ENCODE peak calls at places on chromosomes 11 and 22, in four cellular contexts. H is PC-3, J is neuronal stem cell, T is GM23338. U is an unnamed sample.

GRCh38 chr11:60563553-60564235 is 48.5 kb downstream of the MS4A13 start:
- DNase-seq in T (peak; percentile 46), J (no peak), H (no peak), U (no peak)

GRCh38 chr11:102850973-102851745 is 7.8 kb upstream of the MMP3 start:
- DNase-seq in T (no peak), H (peak; percentile 94), J (no peak), U (peak; percentile 55)

GRCh38 chr22:44091021-44091721 is 67.1 kb downstream of the PARVB start:
- DNase-seq in T (peak; percentile 54), J (no peak), H (peak; percentile 26), U (no peak)

GRCh38 chr11:30016588-30017363 is at the start of gene KCNA4:
- DNase-seq in T (peak; percentile 84), H (no peak), J (peak; percentile 66), U (no peak)

GRCh38 chr11:125902315-125902926 is 585 bp downstream of the PUS3 start:
- DNase-seq in T (no peak), H (peak; percentile 19), J (no peak), U (no peak)

GRCh38 chr11:100863080-100863581 is 176.0 kb downstream of the ARHGAP42 start:
- DNase-seq in T (peak; percentile 21), H (peak; percentile 43), J (peak; percentile 8), U (peak; percentile 53)

GRCh38 chr11:8768625-8769333 is 86.2 kb downstream of the RPL27A start:
- DNase-seq in T (no peak), H (peak; percentile 79), J (no peak), U (peak; percentile 15)

GRCh38 chr22:41481131-41481830 is 12.4 kb downstream of the ACO2 start:
- DNase-seq in H (peak; percentile 46), J (no peak), T (no peak), U (no peak)

GRCh38 chr22:39350803-39351688 is 1.3 kb downstream of the SYNGR1 start:
- DNase-seq in T (no peak), H (no peak), J (no peak), U (no peak)

GRCh38 chr11:73325036-73325981 is 17.2 kb downstream of the ARHGEF17 start:
- DNase-seq in J (no peak), H (no peak), T (no peak), U (no peak)

GRCh38 chr22:50696251-50696798 is 23.7 kb downstream of the SHANK3 start:
- DNase-seq in J (no peak), H (no peak), T (no peak), U (no peak)

GRCh38 chr11:72969894-72970335 is 155.7 kb downstream of the ATG16L2 start:
- DNase-seq in H (peak; percentile 70), J (no peak), T (no peak), U (no peak)

GRCh38 chr11:118939948-118940598 is 14.3 kb upstream of the BCL9L start:
- DNase-seq in T (peak; percentile 80), J (no peak), H (no peak), U (peak; percentile 19)

GRCh38 chr22:21760640-21761039 is 25.0 kb upstream of the YPEL1 start:
- DNase-seq in J (no peak), H (peak; percentile 8), T (no peak), U (no peak)

GRCh38 chr11:30244255-30244654 is 13.4 kb downstream of the FSHB start:
- DNase-seq in J (no peak), T (no peak), H (peak; percentile 37), U (no peak)

GRCh38 chr11:96002339-96002738 is 78.4 kb upstream of the MTMR2 start:
- DNase-seq in J (no peak), H (no peak), T (no peak), U (no peak)

GRCh38 chr11:22558638-22559037 is 67.0 kb downstream of the FANCF start:
- DNase-seq in J (no peak), T (no peak), H (no peak), U (no peak)

GRCh38 chr11:122862091-122862490 is 20.5 kb upstream of the JHY start:
- DNase-seq in H (no peak), T (no peak), J (no peak), U (no peak)

GRCh38 chr11:124877631-124878496 is 12.6 kb downstream of the ROBO3 start:
- DNase-seq in H (no peak), T (no peak), J (no peak), U (no peak)

DNA sequence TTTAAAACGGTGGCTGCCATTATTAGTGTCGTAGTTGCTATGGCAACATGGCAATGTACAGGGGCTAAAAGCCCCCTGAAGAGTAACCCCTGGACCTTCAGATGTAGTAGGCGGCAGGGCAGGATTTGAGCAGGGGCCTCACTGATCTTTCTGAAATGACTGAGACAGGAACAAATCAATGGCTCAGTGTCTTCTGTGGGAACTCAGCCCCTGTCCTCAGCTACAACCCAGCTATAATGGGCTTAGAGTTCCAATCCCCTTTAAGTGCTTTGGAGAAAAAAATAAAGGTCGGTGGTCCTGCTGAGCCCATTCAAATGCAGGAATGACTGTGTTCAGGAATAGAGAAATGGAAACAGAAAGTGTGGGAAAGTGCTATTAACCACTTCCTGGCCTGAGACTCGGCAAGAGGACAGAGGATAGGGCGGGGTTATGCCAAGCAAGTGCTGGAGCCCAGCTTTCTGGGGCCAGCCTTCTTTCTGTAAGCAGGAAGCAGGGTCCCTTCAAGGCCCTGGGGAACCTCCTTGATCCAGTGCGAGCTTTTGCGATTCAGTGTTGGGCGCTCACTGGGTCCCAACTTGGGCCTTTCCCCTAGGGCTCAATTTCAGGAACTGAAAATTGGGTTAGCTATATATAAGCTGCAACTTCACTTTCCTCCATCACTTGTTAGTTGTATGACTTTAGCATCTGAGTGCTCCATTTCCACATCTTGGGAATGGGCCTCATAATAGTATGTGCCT is 6.1 kb upstream of the CD82 start:
- DNase-seq in H (no peak), T (peak; percentile 97), J (peak; percentile 77), U (no peak)
- H3K4me3 ChIP-seq in H (no peak overlapping the region), T (peak overlapping the region; percentile 0), J (no peak overlapping the region), U (no peak overlapping the region)

GRCh38 chr22:48908547-48908946 is 919.1 kb downstream of the BRD1 start:
- DNase-seq in J (no peak), T (no peak), H (no peak), U (no peak)
- H3K27me3 ChIP-seq in J (no peaks in the 10 kb centered on the region), T (no peaks in the 10 kb centered on the region), H (peaks cover 3% of the 10 kb centered on the region), U (peaks cover 73% of the 10 kb centered on the region)

GRCh38 chr22:46546466-46547178 is 9.2 kb upstream of the CELSR1 start:
- DNase-seq in J (no peak), T (no peak), H (no peak), U (peak; percentile 87)
- H2AFZ ChIP-seq in J (peak overlapping the region; percentile 65), T (no peak overlapping the region), H (no peak overlapping the region), U (no peak overlapping the region)

GRCh38 chr11:10564692-10565318 is 3.7 kb downstream of the LYVE1 start:
- DNase-seq in J (no peak), H (peak; percentile 33), T (no peak), U (no peak)

GRCh38 chr11:10567466-10567865 is 999 bp downstream of the LYVE1 start:
- DNase-seq in H (no peak), J (no peak), T (no peak), U (no peak)

GRCh38 chr11:10565493-10565892 is 3.0 kb downstream of the LYVE1 start:
- DNase-seq in J (no peak), T (no peak), H (no peak), U (no peak)

GRCh38 chr11:10566257-10566956 is 2.1 kb downstream of the LYVE1 start:
- DNase-seq in T (no peak), H (no peak), J (no peak), U (no peak)

GRCh38 chr11:10568486-10568941 is at the start of gene LYVE1:
- DNase-seq in T (no peak), J (no peak), H (no peak), U (no peak)
- H3K4me3 ChIP-seq in T (no peak within 1 kb of the TSS), J (no peak within 1 kb of the TSS), H (no peak within 1 kb of the TSS), U (no peak within 1 kb of the TSS)

GRCh38 chr22:25815561-25815960 is 73.6 kb downstream of the MYO18B start:
- DNase-seq in H (no peak), J (no peak), T (no peak), U (no peak)
- H3K27me3 ChIP-seq in H (no peaks in the 10 kb centered on the region), J (no peaks in the 10 kb centered on the region), T (no peaks in the 10 kb centered on the region), U (peaks cover 18% of the 10 kb centered on the region)

DNA sequence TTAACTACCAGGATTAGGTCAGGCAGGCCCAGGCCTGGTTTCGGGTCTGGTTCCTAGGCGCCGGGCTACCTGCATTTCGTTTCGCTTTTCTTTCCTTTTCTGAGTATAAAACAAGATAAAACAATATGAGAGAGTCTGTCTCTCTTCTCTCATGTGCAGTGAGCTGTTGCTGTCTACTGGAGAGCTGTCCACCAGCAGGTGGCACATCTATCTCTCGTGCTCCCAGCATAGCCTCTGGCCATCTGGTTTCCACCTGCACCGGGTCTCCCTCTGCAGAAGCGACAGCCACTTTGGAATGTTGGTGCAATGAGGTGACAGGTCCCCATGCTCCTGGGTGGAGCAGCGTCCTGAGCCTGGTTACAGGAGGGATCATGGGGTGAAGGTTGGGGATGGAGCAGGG is 27.7 kb downstream of the RIBC2 start:
- DNase-seq in T (peak; percentile 77), H (peak; percentile 70), J (peak; percentile 39), U (peak; percentile 81)
- H2AFZ ChIP-seq in T (no peak overlapping the region), H (peak overlapping the region; percentile 79), J (no peak overlapping the region), U (peak overlapping the region; percentile 40)

GRCh38 chr11:65493367-65494176 is 5.3 kb upstream of the MALAT1 start:
- DNase-seq in H (peak; percentile 99), T (peak; percentile 18), J (no peak), U (peak; percentile 90)
- H3K4me3 ChIP-seq in H (no peak overlapping the region), T (no peak overlapping the region), J (no peak overlapping the region), U (no peak overlapping the region)

GRCh38 chr11:824942-825341 is 2.8 kb upstream of the CRACR2B start:
- DNase-seq in H (no peak), J (no peak), T (no peak), U (no peak)

GRCh38 chr11:826836-827145 is 928 bp upstream of the CRACR2B start:
- DNase-seq in J (no peak), H (no peak), T (no peak), U (peak; percentile 8)

GRCh38 chr11:827146-827860 is 416 bp upstream of the CRACR2B start:
- DNase-seq in H (no peak), J (no peak), T (peak; percentile 87), U (peak; percentile 75)

GRCh38 chr11:824292-824880 is 3.3 kb upstream of the CRACR2B start:
- DNase-seq in H (no peak), T (no peak), J (no peak), U (no peak)

DNA sequence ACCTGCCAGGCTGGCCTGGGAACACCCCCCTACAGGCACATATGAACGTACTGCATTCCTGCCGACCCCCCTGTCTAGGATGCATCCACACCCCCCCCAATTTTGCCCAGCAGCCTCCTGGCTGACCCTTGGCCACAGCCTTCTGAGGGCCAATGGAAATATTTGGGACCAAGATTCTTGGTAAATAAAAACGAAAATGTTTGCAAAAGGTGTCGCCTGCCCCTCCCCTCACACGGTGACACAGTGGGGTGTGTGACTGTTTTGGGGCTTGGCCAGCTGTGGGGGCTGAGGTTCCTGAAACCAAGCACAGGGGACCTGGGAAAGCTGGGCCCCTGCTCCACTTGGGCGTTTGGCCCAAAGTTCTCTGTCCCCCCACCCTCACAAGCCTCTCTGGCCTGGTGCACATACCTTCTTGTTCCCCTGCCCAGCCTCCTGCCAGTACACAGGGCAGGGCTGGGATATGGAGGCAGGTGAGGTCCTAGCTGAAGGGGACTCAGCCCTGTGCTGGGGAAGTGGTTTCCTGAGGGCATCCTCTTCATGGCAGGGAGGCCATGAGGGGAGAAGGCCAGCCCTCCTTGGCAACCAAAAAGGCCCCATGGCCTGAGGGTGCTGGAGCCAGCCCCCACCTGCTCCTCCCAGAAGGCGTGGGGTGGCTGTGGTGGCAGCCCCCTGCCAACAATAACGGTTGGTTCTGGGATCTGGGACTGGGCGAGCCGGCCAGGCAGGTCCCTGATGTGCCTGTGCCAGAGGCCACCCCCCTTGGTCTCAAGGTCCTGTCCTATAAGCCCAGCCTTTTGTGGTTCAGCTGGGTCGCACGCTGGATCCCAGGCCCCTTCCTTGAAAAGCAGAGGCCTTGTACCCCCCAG is 2.1 kb upstream of the CRACR2B start:
- DNase-seq in T (no peak), J (no peak), H (peak; percentile 53), U (peak; percentile 56)
- H3K27me3 ChIP-seq in T (peaks cover 9% of the 10 kb centered on the region), J (peaks cover 2% of the 10 kb centered on the region), H (no peaks in the 10 kb centered on the region), U (no peaks in the 10 kb centered on the region)